ENCODE peak calls at places on chromosomes 11 and 22, in five cellular contexts. O, M, P, V and J are unnamed samples.

GRCh38 chr11:33835143-33835878 is 56.6 kb downstream of the LMO2 start:
- DNase-seq in O (no peak), M (no peak), P (no peak), V (no peak), J (peak)

GRCh38 chr11:120707098-120707497 is 195.6 kb downstream of the GRIK4 start:
- DNase-seq in O (peak), M (no peak), P (no peak), V (no peak), J (no peak)

GRCh38 chr11:12717851-12718291 is 43.6 kb downstream of the TEAD1 start:
- DNase-seq in O (no peak), M (no peak), P (no peak), V (no peak), J (no peak)

GRCh38 chr22:26139320-26139719 is 29.9 kb upstream of the SEZ6L start:
- DNase-seq in O (no peak), M (peak), P (no peak), V (no peak), J (no peak)

GRCh38 chr11:42239102-42239501 is 779.6 kb upstream of the LRRC4C start:
- DNase-seq in O (no peak), M (no peak), P (no peak), V (no peak), J (no peak)

GRCh38 chr11:115623021-115623451 is 118.8 kb upstream of the CADM1 start:
- DNase-seq in O (peak), M (peak), P (no peak), V (peak), J (peak)

GRCh38 chr22:17647996-17648395 is 9.4 kb downstream of the BCL2L13 start:
- DNase-seq in O (no peak), M (no peak), P (no peak), V (no peak), J (no peak)

GRCh38 chr11:13368041-13368446 is 90.5 kb downstream of the BMAL1 start:
- DNase-seq in O (no peak), M (no peak), P (no peak), V (no peak), J (no peak)

GRCh38 chr11:79249341-79249993 is 191.4 kb downstream of the TENM4 start:
- DNase-seq in O (no peak), M (no peak), P (no peak), V (no peak), J (no peak)

GRCh38 chr11:59267196-59267595 is 54.5 kb upstream of the MPEG1 start:
- DNase-seq in O (no peak), M (no peak), P (no peak), V (no peak), J (no peak)

GRCh38 chr22:49489821-49490220 is 337.9 kb downstream of the BRD1 start:
- DNase-seq in O (no peak), M (no peak), P (no peak), V (no peak), J (no peak)

GRCh38 chr22:42340695-42341383 is 70.4 kb upstream of the TCF20 start:
- DNase-seq in O (no peak), M (no peak), P (no peak), V (peak), J (no peak)

GRCh38 chr11:12031856-12032526 is 23.6 kb upstream of the DKK3 start:
- DNase-seq in O (no peak), M (no peak), P (no peak), V (no peak), J (no peak)

DNA sequence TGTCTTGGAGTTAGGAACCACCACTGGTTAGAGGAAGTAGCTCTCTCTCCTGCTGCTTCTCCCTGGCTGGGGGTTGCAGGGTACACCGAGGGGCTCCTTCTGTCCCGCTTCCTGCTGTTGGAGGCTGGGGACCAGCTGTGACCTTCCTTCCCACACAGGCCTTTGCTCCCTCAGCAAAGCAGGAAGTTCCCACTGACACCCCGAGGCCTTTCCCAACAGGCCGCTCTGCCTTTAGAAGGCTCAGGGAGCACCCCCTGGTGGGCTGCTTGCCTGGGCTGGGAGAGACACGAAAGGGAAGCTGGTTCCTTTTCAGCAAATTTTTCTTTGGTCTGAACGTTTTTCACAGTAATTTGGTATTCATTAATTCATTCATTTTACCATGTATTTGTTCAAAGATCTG is 527.9 kb upstream of the B3GAT1 start:
- DNase-seq in O (no peak), M (peak), P (no peak), V (peak), J (no peak)
- TF ChIP-seq CTCF in O (peak), M (no peak), P (no peak), V (peak), J (no peak)

DNA sequence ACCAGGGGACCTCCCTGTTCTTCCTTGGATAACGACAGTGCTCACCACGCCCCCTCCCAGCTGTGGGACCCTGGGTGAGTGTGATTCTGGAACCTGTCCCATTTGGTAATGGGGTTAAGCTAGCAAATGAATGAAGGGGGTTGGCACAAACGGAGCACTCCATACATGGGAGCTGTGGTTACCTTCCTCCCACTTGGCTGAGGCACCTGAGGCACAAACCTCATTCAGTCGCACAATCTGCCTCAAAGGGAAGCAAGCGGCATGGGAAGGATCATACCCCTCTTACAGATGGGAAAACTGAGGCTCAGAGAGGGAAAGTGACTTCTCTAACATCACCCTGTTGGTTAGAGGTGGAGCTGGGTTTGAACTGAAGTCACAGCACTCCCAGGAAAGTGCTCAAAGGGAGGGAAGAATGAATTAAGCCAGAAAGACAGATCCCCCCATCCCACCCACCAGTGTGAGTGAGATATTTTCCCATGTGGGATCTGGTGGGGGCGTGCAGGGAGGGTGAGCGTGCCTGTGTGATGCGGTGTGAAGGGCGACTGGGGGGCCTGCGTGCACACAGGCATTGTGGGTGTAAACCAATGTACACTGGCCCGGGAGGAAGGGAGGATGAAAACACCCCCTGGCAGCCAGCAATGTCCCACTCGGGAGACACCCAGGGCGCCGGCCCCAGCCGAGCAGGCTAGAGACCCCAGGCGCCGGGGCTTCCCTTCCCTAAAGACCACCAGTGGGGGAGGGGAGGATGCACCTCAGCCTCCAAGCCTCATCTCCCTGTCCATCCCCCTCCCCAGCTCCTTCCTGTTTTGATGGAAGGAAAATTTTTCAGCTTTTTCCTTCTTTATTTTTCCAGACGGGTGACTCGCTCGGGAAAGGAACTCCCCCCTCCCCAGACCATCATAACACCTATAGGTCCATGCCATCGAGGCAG is 7.9 kb upstream of the PDGFB start:
- DNase-seq in O (no peak), M (no peak), P (no peak), V (no peak), J (no peak)
- H3K4me3 ChIP-seq in O (no peak), M (peak), P (no peak), V (no peak), J (no peak)

GRCh38 chr11:102047305-102047924 is at the start of gene CFAP300:
- DNase-seq in O (peak), M (peak), P (peak), V (peak), J (no peak)
- H3K27ac ChIP-seq in O (no peak), M (no peak), P (no peak), V (no peak), J (peak)

DNA sequence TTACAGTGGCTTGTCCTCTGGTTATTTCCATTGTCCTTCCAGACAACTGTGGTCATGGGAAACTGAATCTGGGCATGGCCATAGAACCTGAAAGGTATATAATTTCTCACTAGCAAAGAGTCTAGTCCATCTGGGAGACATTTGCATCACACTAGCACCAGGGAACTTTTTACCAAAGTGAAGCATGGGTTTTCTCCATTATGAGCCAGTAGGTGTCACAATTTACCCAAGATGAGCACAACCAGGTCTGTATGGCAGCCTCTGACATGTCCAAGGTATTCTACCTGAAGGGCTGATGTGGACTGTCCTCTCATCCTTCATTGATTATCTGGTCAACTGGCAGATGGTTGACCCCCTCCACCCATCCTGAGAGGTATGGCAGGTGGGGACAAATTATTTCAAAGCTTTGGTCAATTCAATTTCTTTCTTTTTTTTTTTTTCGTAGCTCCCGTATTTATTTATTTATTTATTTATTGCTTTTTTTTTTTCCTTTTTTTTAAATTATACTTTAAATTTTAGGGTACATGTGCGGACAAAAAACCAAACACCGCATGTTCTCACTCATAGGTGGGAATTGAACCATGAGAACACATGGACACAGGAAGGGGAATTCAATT is 425.9 kb downstream of the TMEM135 start:
- DNase-seq in O (no peak), M (no peak), P (no peak), V (peak), J (no peak)
- TF ChIP-seq CTCF in O (no peak), M (no peak), P (peak), V (peak), J (peak)

GRCh38 chr11:96213500-96213899 is 129.5 kb downstream of the MAML2 start:
- DNase-seq in O (no peak), M (no peak), P (no peak), V (no peak), J (no peak)

GRCh38 chr11:96214745-96215093 is 128.3 kb downstream of the MAML2 start:
- DNase-seq in O (no peak), M (no peak), P (no peak), V (no peak), J (no peak)

GRCh38 chr11:96215826-96216225 is 127.2 kb downstream of the MAML2 start:
- DNase-seq in O (no peak), M (no peak), P (no peak), V (no peak), J (no peak)

GRCh38 chr11:96217206-96217605 is 125.8 kb downstream of the MAML2 start:
- DNase-seq in O (no peak), M (no peak), P (no peak), V (no peak), J (no peak)

GRCh38 chr11:96215094-96215782 is 127.8 kb downstream of the MAML2 start:
- DNase-seq in O (no peak), M (no peak), P (no peak), V (no peak), J (no peak)
- H3K4me3 ChIP-seq in O (no peak), M (no peak), P (no peak), V (no peak), J (no peak)

GRCh38 chr22:44693756-44694155 is 8.2 kb upstream of the PRR5 start:
- DNase-seq in O (no peak), M (no peak), P (no peak), V (no peak), J (no peak)

GRCh38 chr22:44698531-44699421 is 3.2 kb upstream of the PRR5 start:
- DNase-seq in O (no peak), M (no peak), P (no peak), V (peak), J (peak)

GRCh38 chr22:44701187-44701586 is 817 bp upstream of the PRR5 start:
- DNase-seq in O (no peak), M (no peak), P (no peak), V (no peak), J (no peak)

GRCh38 chr22:44700456-44700855 is 1.5 kb upstream of the PRR5 start:
- DNase-seq in O (no peak), M (no peak), P (no peak), V (no peak), J (no peak)

GRCh38 chr22:44697423-44698179 is 4.4 kb upstream of the PRR5 start:
- DNase-seq in O (peak), M (peak), P (peak), V (peak), J (peak)
- H3K27ac ChIP-seq in O (no peak), M (no peak), P (no peak), V (no peak), J (peak)